ENCODE peak calls at places on chromosome 6, in five cellular contexts. One of them, this sample, is unnamed.

GRCh38 chr6:44062771-44063560 is 64.3 kb downstream of the MRPL14 start:
- DNase-seq in AG04450: no peak
- DNase-seq in BE2C: peak
- DNase-seq in endothelial cell: peak
- DNase-seq in adrenal gland: no peak
- DNase-seq in this sample: no peak

GRCh38 chr6:18076231-18076630 is 46.2 kb downstream of the NHLRC1 start:
- DNase-seq in AG04450: no peak
- DNase-seq in BE2C: no peak
- DNase-seq in endothelial cell: no peak
- DNase-seq in adrenal gland: no peak
- DNase-seq in this sample: no peak

GRCh38 chr6:107743311-107743710 is 80.8 kb downstream of the SCML4 start:
- DNase-seq in AG04450: no peak
- DNase-seq in BE2C: no peak
- DNase-seq in endothelial cell: no peak
- DNase-seq in adrenal gland: no peak
- DNase-seq in this sample: no peak

GRCh38 chr6:156862711-156863110 is 85.5 kb downstream of the ARID1B start:
- DNase-seq in AG04450: no peak
- DNase-seq in BE2C: no peak
- DNase-seq in endothelial cell: no peak
- DNase-seq in adrenal gland: no peak
- DNase-seq in this sample: no peak

GRCh38 chr6:123393333-123393732 is 243.4 kb downstream of the TRDN start:
- DNase-seq in AG04450: no peak
- DNase-seq in BE2C: no peak
- DNase-seq in endothelial cell: no peak
- DNase-seq in adrenal gland: no peak
- DNase-seq in this sample: no peak

GRCh38 chr6:158416841-158417759 is 104.8 kb downstream of the TULP4 start:
- DNase-seq in AG04450: no peak
- DNase-seq in BE2C: no peak
- DNase-seq in endothelial cell: no peak
- DNase-seq in adrenal gland: no peak
- DNase-seq in this sample: no peak

GRCh38 chr6:150627154-150627553 is 27.5 kb downstream of the PLEKHG1 start:
- DNase-seq in AG04450: no peak
- DNase-seq in BE2C: no peak
- DNase-seq in endothelial cell: no peak
- DNase-seq in adrenal gland: no peak
- DNase-seq in this sample: no peak

GRCh38 chr6:66508433-66508832 is 801.4 kb upstream of the EYS start:
- DNase-seq in AG04450: peak
- DNase-seq in BE2C: no peak
- DNase-seq in endothelial cell: no peak
- DNase-seq in adrenal gland: no peak
- DNase-seq in this sample: no peak

GRCh38 chr6:13511913-13512717 is 24.7 kb upstream of the GFOD1 start:
- DNase-seq in AG04450: no peak
- DNase-seq in BE2C: no peak
- DNase-seq in endothelial cell: no peak
- DNase-seq in adrenal gland: peak
- DNase-seq in this sample: no peak

GRCh38 chr6:49556429-49556837 is 6.0 kb downstream of the C6orf141 start:
- DNase-seq in AG04450: no peak
- DNase-seq in BE2C: no peak
- DNase-seq in endothelial cell: no peak
- DNase-seq in adrenal gland: no peak
- DNase-seq in this sample: no peak

GRCh38 chr6:80976336-80976735 is 776.1 kb downstream of the TENT5A start:
- DNase-seq in AG04450: no peak
- DNase-seq in BE2C: no peak
- DNase-seq in endothelial cell: no peak
- DNase-seq in adrenal gland: no peak
- DNase-seq in this sample: no peak

GRCh38 chr6:145756170-145756662 is 20.9 kb upstream of the EPM2A start:
- DNase-seq in AG04450: peak
- DNase-seq in BE2C: peak
- DNase-seq in endothelial cell: no peak
- DNase-seq in adrenal gland: peak
- DNase-seq in this sample: no peak

GRCh38 chr6:37538107-37538506 is 38.4 kb upstream of the CCDC167 start:
- DNase-seq in AG04450: no peak
- DNase-seq in BE2C: peak
- DNase-seq in endothelial cell: peak
- DNase-seq in adrenal gland: no peak
- DNase-seq in this sample: no peak

GRCh38 chr6:33205172-33206026 is 944 bp downstream of the HSD17B8 start:
- DNase-seq in AG04450: no peak
- DNase-seq in BE2C: no peak
- DNase-seq in endothelial cell: no peak
- DNase-seq in adrenal gland: no peak
- DNase-seq in this sample: no peak

GRCh38 chr6:98828991-98829411 is 5.4 kb upstream of the POU3F2 start:
- DNase-seq in AG04450: no peak
- DNase-seq in BE2C: no peak
- DNase-seq in endothelial cell: no peak
- DNase-seq in adrenal gland: no peak
- DNase-seq in this sample: no peak

DNA sequence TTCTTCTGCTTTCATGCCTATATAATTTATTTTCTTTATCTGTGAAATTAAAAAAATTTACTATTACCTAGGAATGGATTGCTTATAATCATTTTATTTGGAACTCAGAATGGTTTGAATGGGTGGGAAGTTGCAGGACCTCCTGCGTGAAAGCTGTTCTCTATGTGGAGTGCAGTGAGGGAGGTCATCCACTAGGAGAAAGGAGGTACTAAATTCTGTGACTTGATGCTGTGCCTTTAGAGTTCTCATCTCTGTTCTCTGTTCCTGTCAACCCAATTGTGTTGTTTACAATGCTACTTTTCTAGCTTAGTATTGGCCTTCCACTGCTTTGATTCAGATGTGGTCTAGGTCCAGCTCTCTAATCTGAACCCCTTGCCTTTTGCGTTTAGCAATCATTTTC is 65.0 kb upstream of the HIVEP1 start:
- DNase-seq in AG04450: no peak
- DNase-seq in BE2C: no peak
- DNase-seq in endothelial cell: no peak
- DNase-seq in adrenal gland: no peak
- DNase-seq in this sample: no peak
- TF ChIP-seq CTCF in AG04450: peak
- TF ChIP-seq CTCF in BE2C: peak
- TF ChIP-seq CTCF in endothelial cell: no peak
- TF ChIP-seq CTCF in adrenal gland: no peak
- TF ChIP-seq CTCF in this sample: peak

DNA sequence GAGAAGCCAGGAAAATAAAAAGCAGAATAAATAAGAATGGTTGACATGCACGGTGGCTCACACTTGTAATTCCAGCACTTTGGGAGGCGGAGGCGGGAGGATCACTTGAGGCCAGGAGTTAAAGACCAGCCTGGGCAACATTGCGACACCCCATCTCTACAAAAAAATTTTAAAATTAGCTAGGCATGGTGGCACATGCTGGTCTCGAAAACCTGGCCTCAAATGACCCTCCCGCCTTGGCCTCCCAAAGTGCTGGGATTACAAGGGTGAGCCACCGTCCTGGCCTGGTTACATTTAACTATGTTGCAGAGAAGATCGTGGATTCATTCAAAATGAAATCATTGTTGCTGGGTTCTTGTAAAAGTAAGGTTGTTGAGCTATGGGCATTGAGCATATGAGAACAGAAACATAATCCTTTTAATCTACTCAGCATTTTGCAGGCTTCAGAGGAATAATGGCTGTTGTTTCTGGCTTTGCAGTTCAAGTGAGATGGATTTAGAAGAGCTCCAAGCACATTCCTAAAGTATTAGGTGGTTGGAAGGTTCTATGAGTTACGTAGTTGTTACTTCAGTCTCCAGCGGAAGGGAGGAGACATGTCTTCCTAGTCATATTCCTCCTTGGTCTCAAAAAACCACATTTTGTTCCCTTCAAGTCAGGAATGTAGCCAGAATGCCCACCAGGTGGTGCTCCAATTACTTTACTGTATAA is 45.6 kb upstream of the RAB23 start:
- DNase-seq in AG04450: peak
- DNase-seq in BE2C: peak
- DNase-seq in endothelial cell: peak
- DNase-seq in adrenal gland: peak
- DNase-seq in this sample: peak
- TF ChIP-seq CTCF in AG04450: peak
- TF ChIP-seq CTCF in BE2C: peak
- TF ChIP-seq CTCF in endothelial cell: peak
- TF ChIP-seq CTCF in adrenal gland: peak
- TF ChIP-seq CTCF in this sample: peak

GRCh38 chr6:71965404-71965803 is 79.1 kb downstream of the RIMS1 start:
- DNase-seq in AG04450: no peak
- DNase-seq in BE2C: peak
- DNase-seq in endothelial cell: no peak
- DNase-seq in adrenal gland: no peak
- DNase-seq in this sample: no peak

DNA sequence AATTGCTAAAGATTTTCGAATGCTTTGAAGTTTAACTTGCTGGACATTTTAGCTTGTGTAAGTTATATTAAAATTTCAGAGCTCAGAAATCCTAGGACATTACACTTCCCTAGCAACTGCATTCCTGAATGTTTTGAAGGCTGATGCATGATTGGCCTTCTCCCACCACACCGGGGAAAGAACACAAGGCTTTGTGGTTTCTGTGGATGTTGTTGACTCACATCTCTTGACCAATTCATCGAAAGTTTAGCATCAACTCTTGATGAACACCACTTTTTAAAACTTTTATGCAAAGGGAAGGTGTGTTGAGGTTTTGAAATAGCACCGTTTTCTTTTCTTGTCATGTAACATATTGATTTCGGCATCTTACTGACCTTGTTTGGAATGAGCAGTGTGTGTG is 81.1 kb downstream of the RIMS1 start:
- DNase-seq in AG04450: no peak
- DNase-seq in BE2C: no peak
- DNase-seq in endothelial cell: no peak
- DNase-seq in adrenal gland: no peak
- DNase-seq in this sample: no peak
- TF ChIP-seq CTCF in AG04450: no peak
- TF ChIP-seq CTCF in BE2C: no peak
- TF ChIP-seq CTCF in endothelial cell: no peak
- TF ChIP-seq CTCF in adrenal gland: no peak
- TF ChIP-seq CTCF in this sample: no peak

DNA sequence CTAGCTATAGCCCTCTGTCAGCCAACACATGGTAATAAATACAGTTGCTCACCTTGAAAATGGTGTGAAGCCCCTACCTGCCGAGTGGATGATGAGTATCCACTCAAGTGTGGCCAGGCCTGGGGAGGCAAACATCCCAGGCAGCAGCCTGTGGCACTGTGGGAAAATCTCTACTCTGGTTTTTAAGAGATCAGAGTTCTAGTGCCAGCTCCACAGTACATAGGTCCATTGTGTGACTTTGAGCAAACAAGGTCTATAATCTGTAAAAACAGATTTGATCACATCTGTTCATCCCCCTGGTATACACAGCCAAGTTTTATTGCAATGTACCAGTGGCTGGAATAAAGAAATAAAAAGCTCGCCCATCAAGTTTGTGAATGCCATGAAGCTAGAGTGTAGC is 82.7 kb upstream of the ARMC2 start:
- DNase-seq in AG04450: no peak
- DNase-seq in BE2C: no peak
- DNase-seq in endothelial cell: no peak
- DNase-seq in adrenal gland: no peak
- DNase-seq in this sample: no peak
- TF ChIP-seq CTCF in AG04450: no peak
- TF ChIP-seq CTCF in BE2C: no peak
- TF ChIP-seq CTCF in endothelial cell: no peak
- TF ChIP-seq CTCF in adrenal gland: no peak
- TF ChIP-seq CTCF in this sample: no peak

DNA sequence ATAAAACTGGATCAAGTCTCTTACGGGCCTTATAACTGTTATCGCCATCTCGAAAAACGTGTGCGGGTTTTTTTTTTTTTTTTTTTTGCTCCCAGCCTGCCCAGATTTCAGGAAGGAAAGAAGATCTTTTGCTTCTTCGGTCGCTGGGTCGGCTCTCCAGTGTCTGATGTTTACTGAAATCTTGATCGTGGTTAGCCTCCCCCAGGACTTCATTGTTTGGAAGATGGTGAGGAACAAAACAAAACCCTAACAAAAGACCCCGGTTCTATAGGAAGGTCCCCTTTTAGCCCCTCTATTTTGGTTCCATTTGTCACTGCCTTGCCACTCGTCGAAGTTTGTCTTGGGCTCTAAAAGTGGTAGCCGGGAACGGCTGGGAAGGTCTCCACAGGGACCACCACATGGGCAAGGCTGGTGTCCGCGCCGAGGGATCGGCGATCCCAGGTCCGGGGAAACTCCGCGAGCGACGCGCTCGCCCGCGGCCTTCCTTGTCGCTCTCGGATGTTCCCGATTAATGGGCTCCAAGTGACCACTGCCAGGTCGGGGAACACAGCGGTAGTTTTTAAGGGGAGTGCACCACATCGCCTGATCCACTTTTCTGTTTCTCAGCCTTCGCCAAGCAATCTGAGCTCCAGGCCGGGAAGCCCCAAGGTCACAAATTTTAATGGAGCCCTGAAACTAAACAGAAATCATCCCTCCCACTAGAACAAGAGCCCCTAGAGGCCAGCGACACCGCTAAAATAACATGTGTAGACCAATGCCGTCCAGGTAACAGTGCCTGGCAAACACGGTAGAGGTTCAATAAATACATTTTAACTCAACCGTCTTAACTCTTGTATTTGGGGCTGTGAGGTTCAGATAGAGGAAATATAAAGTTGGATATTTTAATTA is 27.0 kb downstream of the TRIM27 start:
- DNase-seq in AG04450: no peak
- DNase-seq in BE2C: peak
- DNase-seq in endothelial cell: peak
- DNase-seq in adrenal gland: peak
- DNase-seq in this sample: peak
- TF ChIP-seq CTCF in AG04450: peak
- TF ChIP-seq CTCF in BE2C: peak
- TF ChIP-seq CTCF in endothelial cell: no peak
- TF ChIP-seq CTCF in adrenal gland: peak
- TF ChIP-seq CTCF in this sample: peak

GRCh38 chr6:169158750-169159149 is 94.9 kb downstream of the THBS2 start:
- DNase-seq in AG04450: no peak
- DNase-seq in BE2C: no peak
- DNase-seq in endothelial cell: no peak
- DNase-seq in adrenal gland: no peak
- DNase-seq in this sample: no peak
- TF ChIP-seq CTCF in AG04450: peak
- TF ChIP-seq CTCF in BE2C: no peak
- TF ChIP-seq CTCF in endothelial cell: no peak
- TF ChIP-seq CTCF in adrenal gland: no peak
- TF ChIP-seq CTCF in this sample: no peak

This sample was measured in neural crest cell.